ENCODE peak calls at places on chromosome 7, in five cellular contexts. One of them, this sample, is unnamed.

GRCh38 chr7:8217200-8218068 is 44.5 kb downstream of the ICA1 start:
- DNase-seq in fibroblast of the aortic adventitia: peak
- DNase-seq in GM13976: peak
- DNase-seq in left ventricle myocardium inferior: no peak
- DNase-seq in kidney: no peak
- DNase-seq in this sample: peak

GRCh38 chr7:118194571-118194970 is 10.6 kb downstream of the LSM8 start:
- DNase-seq in kidney: no peak
- DNase-seq in fibroblast of the aortic adventitia: no peak
- DNase-seq in GM13976: no peak
- DNase-seq in left ventricle myocardium inferior: no peak
- DNase-seq in this sample: no peak

GRCh38 chr7:44798649-44799275 is 2.3 kb downstream of the PPIA start:
- DNase-seq in left ventricle myocardium inferior: no peak
- DNase-seq in kidney: no peak
- DNase-seq in fibroblast of the aortic adventitia: peak
- DNase-seq in GM13976: no peak
- DNase-seq in this sample: no peak

GRCh38 chr7:112942981-112943380 is 143.6 kb downstream of the GPR85 start:
- DNase-seq in fibroblast of the aortic adventitia: no peak
- DNase-seq in left ventricle myocardium inferior: no peak
- DNase-seq in kidney: no peak
- DNase-seq in GM13976: no peak
- DNase-seq in this sample: no peak

GRCh38 chr7:129110575-129111376 is 33.7 kb upstream of the TSPAN33 start:
- DNase-seq in GM13976: no peak
- DNase-seq in kidney: peak
- DNase-seq in fibroblast of the aortic adventitia: no peak
- DNase-seq in left ventricle myocardium inferior: no peak
- DNase-seq in this sample: no peak

GRCh38 chr7:27151341-27151944 is 940 bp downstream of the HOXA3 start:
- DNase-seq in left ventricle myocardium inferior: peak
- DNase-seq in fibroblast of the aortic adventitia: no peak
- DNase-seq in kidney: peak
- DNase-seq in GM13976: no peak
- DNase-seq in this sample: peak

GRCh38 chr7:44982970-44983369 is 4.2 kb upstream of the MYO1G start:
- DNase-seq in fibroblast of the aortic adventitia: no peak
- DNase-seq in GM13976: no peak
- DNase-seq in left ventricle myocardium inferior: no peak
- DNase-seq in kidney: peak
- DNase-seq in this sample: no peak

GRCh38 chr7:149369497-149369896 is 91.4 kb downstream of the ZNF777 start:
- DNase-seq in kidney: no peak
- DNase-seq in GM13976: no peak
- DNase-seq in left ventricle myocardium inferior: no peak
- DNase-seq in fibroblast of the aortic adventitia: no peak
- DNase-seq in this sample: no peak

GRCh38 chr7:117143066-117143465 is 179.8 kb downstream of the WNT2 start:
- DNase-seq in kidney: no peak
- DNase-seq in left ventricle myocardium inferior: no peak
- DNase-seq in fibroblast of the aortic adventitia: no peak
- DNase-seq in GM13976: no peak
- DNase-seq in this sample: no peak

GRCh38 chr7:25255603-25256320 is 27.5 kb upstream of the NPVF start:
- DNase-seq in GM13976: no peak
- DNase-seq in fibroblast of the aortic adventitia: no peak
- DNase-seq in left ventricle myocardium inferior: no peak
- DNase-seq in kidney: no peak
- DNase-seq in this sample: no peak

GRCh38 chr7:100547872-100548271 is 8.9 kb downstream of the AGFG2 start:
- DNase-seq in left ventricle myocardium inferior: no peak
- DNase-seq in fibroblast of the aortic adventitia: peak
- DNase-seq in GM13976: no peak
- DNase-seq in kidney: no peak
- DNase-seq in this sample: no peak

GRCh38 chr7:116863168-116863670 is 832 bp downstream of the CAPZA2 start:
- DNase-seq in GM13976: peak
- DNase-seq in fibroblast of the aortic adventitia: no peak
- DNase-seq in kidney: no peak
- DNase-seq in left ventricle myocardium inferior: peak
- DNase-seq in this sample: no peak

GRCh38 chr7:29924006-29924405 is 65.6 kb downstream of the SCRN1 start:
- DNase-seq in fibroblast of the aortic adventitia: no peak
- DNase-seq in left ventricle myocardium inferior: no peak
- DNase-seq in kidney: no peak
- DNase-seq in GM13976: no peak
- DNase-seq in this sample: no peak

GRCh38 chr7:85573346-85573745 is 386.5 kb upstream of the SEMA3D start:
- DNase-seq in GM13976: no peak
- DNase-seq in kidney: no peak
- DNase-seq in fibroblast of the aortic adventitia: no peak
- DNase-seq in left ventricle myocardium inferior: no peak
- DNase-seq in this sample: no peak

GRCh38 chr7:106386958-106387357 is 102.2 kb upstream of the NAMPT start:
- DNase-seq in kidney: peak
- DNase-seq in fibroblast of the aortic adventitia: no peak
- DNase-seq in GM13976: no peak
- DNase-seq in left ventricle myocardium inferior: no peak
- DNase-seq in this sample: no peak

GRCh38 chr7:95394370-95394769 is 1.8 kb downstream of the PON3 start:
- DNase-seq in fibroblast of the aortic adventitia: no peak
- DNase-seq in kidney: no peak
- DNase-seq in GM13976: peak
- DNase-seq in left ventricle myocardium inferior: no peak
- DNase-seq in this sample: no peak

GRCh38 chr7:143284591-143285453 is at the start of gene TMEM139:
- DNase-seq in fibroblast of the aortic adventitia: no peak
- DNase-seq in left ventricle myocardium inferior: no peak
- DNase-seq in GM13976: no peak
- DNase-seq in kidney: peak
- DNase-seq in this sample: no peak

GRCh38 chr7:22659741-22660140 is 67.3 kb upstream of the IL6 start:
- DNase-seq in GM13976: no peak
- DNase-seq in fibroblast of the aortic adventitia: peak
- DNase-seq in kidney: no peak
- DNase-seq in left ventricle myocardium inferior: no peak
- DNase-seq in this sample: no peak

GRCh38 chr7:121395494-121395960 is 581 bp downstream of the FAM3C start:
- DNase-seq in GM13976: no peak
- DNase-seq in fibroblast of the aortic adventitia: peak
- DNase-seq in left ventricle myocardium inferior: no peak
- DNase-seq in kidney: no peak
- DNase-seq in this sample: peak

GRCh38 chr7:6375346-6376101 is 72.2 kb downstream of the DAGLB start:
- DNase-seq in kidney: no peak
- DNase-seq in fibroblast of the aortic adventitia: peak
- DNase-seq in GM13976: no peak
- DNase-seq in left ventricle myocardium inferior: no peak
- DNase-seq in this sample: no peak

GRCh38 chr7:2093214-2093840 is 139.4 kb downstream of the MAD1L1 start:
- DNase-seq in GM13976: no peak
- DNase-seq in fibroblast of the aortic adventitia: no peak
- DNase-seq in kidney: no peak
- DNase-seq in left ventricle myocardium inferior: no peak
- DNase-seq in this sample: no peak

GRCh38 chr7:4809091-4809591 is 33.7 kb downstream of the AP5Z1 start:
- DNase-seq in left ventricle myocardium inferior: no peak
- DNase-seq in kidney: no peak
- DNase-seq in fibroblast of the aortic adventitia: no peak
- DNase-seq in GM13976: no peak
- DNase-seq in this sample: no peak

GRCh38 chr7:28174901-28175661 is 5.5 kb downstream of the JAZF1 start:
- DNase-seq in fibroblast of the aortic adventitia: no peak
- DNase-seq in GM13976: no peak
- DNase-seq in left ventricle myocardium inferior: no peak
- DNase-seq in kidney: no peak
- DNase-seq in this sample: no peak

GRCh38 chr7:27251513-27252306 is 9.1 kb downstream of the EVX1 start:
- DNase-seq in left ventricle myocardium inferior: no peak
- DNase-seq in GM13976: peak
- DNase-seq in kidney: no peak
- DNase-seq in fibroblast of the aortic adventitia: no peak
- DNase-seq in this sample: peak

GRCh38 chr7:24716480-24717246 is 40.6 kb downstream of the GSDME start:
- DNase-seq in kidney: no peak
- DNase-seq in fibroblast of the aortic adventitia: no peak
- DNase-seq in left ventricle myocardium inferior: no peak
- DNase-seq in GM13976: no peak
- DNase-seq in this sample: no peak

GRCh38 chr7:954330-955238 is at the start of gene ADAP1:
- DNase-seq in left ventricle myocardium inferior: peak
- DNase-seq in fibroblast of the aortic adventitia: peak
- DNase-seq in kidney: peak
- DNase-seq in GM13976: peak
- DNase-seq in this sample: no peak

GRCh38 chr7:17846935-17847334 is 93.4 kb downstream of the SNX13 start:
- DNase-seq in fibroblast of the aortic adventitia: no peak
- DNase-seq in GM13976: no peak
- DNase-seq in left ventricle myocardium inferior: no peak
- DNase-seq in kidney: no peak
- DNase-seq in this sample: no peak

GRCh38 chr7:35802102-35802466 is 1.2 kb downstream of the SEPTIN7 start:
- DNase-seq in kidney: no peak
- DNase-seq in left ventricle myocardium inferior: no peak
- DNase-seq in fibroblast of the aortic adventitia: no peak
- DNase-seq in GM13976: no peak
- DNase-seq in this sample: no peak

GRCh38 chr7:107501593-107501992 is 31.7 kb downstream of the GPR22 start:
- DNase-seq in kidney: no peak
- DNase-seq in GM13976: no peak
- DNase-seq in fibroblast of the aortic adventitia: peak
- DNase-seq in left ventricle myocardium inferior: no peak
- DNase-seq in this sample: no peak

GRCh38 chr7:16695621-16696237 is 49.7 kb downstream of the BZW2 start:
- DNase-seq in kidney: no peak
- DNase-seq in fibroblast of the aortic adventitia: peak
- DNase-seq in left ventricle myocardium inferior: no peak
- DNase-seq in GM13976: no peak
- DNase-seq in this sample: peak

GRCh38 chr7:95264225-95264927 is 60.0 kb downstream of the PON1 start:
- DNase-seq in fibroblast of the aortic adventitia: peak
- DNase-seq in kidney: no peak
- DNase-seq in GM13976: no peak
- DNase-seq in left ventricle myocardium inferior: no peak
- DNase-seq in this sample: no peak

GRCh38 chr7:148255333-148255732 is 335.2 kb upstream of the C7orf33 start:
- DNase-seq in left ventricle myocardium inferior: no peak
- DNase-seq in GM13976: no peak
- DNase-seq in fibroblast of the aortic adventitia: no peak
- DNase-seq in kidney: no peak
- DNase-seq in this sample: no peak

GRCh38 chr7:44292876-44293560 is 32.4 kb downstream of the CAMK2B start:
- DNase-seq in left ventricle myocardium inferior: no peak
- DNase-seq in fibroblast of the aortic adventitia: no peak
- DNase-seq in GM13976: no peak
- DNase-seq in kidney: peak
- DNase-seq in this sample: no peak

GRCh38 chr7:139328375-139328774 is 12.8 kb upstream of the FMC1 start:
- DNase-seq in left ventricle myocardium inferior: no peak
- DNase-seq in kidney: no peak
- DNase-seq in GM13976: no peak
- DNase-seq in fibroblast of the aortic adventitia: peak
- DNase-seq in this sample: no peak

DNA sequence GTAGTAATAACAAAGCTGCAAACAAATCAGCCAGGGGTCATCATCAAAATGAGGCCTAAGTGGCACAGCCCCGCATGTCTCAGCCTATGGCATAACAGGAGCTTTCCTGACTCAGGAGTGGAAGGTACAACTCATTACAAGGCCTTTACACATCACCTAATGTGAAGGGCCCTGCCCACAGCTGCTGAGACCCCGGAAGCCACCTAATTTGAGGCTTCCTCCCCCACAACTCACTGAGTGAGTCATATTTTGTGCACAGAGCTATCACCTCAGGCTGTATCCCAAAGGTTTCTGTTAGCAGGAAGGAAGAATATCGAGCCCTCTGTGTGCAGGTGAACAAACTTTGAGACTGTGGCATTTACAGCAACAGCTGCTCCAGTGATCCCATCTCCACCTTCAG is 20.5 kb downstream of the HTR5A start:
- DNase-seq in left ventricle myocardium inferior: no peak
- DNase-seq in GM13976: no peak
- DNase-seq in fibroblast of the aortic adventitia: no peak
- DNase-seq in kidney: no peak
- DNase-seq in this sample: no peak
- TF ChIP-seq CTCF in left ventricle myocardium inferior: no peak
- TF ChIP-seq CTCF in GM13976: no peak
- TF ChIP-seq CTCF in fibroblast of the aortic adventitia: no peak
- TF ChIP-seq CTCF in kidney: no peak
- TF ChIP-seq CTCF in this sample: no peak

DNA sequence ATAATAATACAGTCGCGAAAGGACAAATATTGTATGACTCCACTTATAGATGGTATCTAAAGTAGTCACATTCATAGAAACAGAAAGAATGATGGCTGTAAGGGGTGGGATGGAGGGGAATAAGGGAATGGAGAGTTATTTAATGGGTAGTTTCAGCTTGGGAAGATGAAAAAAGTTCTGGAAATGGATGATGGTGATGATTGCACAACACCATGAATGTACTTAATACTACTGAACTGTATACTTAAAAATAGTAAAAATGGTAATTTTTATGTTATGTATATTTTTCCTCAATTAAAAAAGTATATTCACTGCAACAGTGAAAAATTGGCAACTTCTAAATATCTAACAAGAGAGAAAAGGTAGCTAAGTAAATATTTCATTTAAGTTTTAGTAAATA is 265.8 kb downstream of the EXOC4 start:
- DNase-seq in kidney: no peak
- DNase-seq in fibroblast of the aortic adventitia: no peak
- DNase-seq in left ventricle myocardium inferior: no peak
- DNase-seq in GM13976: no peak
- DNase-seq in this sample: no peak
- TF ChIP-seq CTCF in kidney: no peak
- TF ChIP-seq CTCF in fibroblast of the aortic adventitia: no peak
- TF ChIP-seq CTCF in left ventricle myocardium inferior: no peak
- TF ChIP-seq CTCF in GM13976: no peak
- TF ChIP-seq CTCF in this sample: no peak

DNA sequence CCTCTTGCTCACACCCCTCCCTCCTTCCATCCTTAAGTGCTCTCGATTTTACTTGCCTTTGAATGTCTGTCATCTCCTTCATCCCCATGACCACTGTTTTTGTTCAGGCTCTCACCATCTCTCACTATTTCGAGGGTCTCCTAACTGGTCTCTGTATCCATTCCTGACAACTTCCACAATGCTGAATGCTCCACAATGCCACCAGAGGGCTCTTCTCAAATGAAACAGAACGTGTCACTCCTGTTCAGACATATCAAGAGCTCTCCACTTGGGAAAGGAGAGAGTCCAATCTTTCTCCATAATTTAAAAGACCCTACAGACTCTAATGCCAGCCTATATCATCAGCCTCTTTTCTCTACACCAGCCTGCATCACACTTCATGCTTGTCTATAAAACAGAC is 9.0 kb upstream of the SLC13A1 start:
- DNase-seq in left ventricle myocardium inferior: no peak
- DNase-seq in fibroblast of the aortic adventitia: peak
- DNase-seq in kidney: no peak
- DNase-seq in GM13976: no peak
- DNase-seq in this sample: no peak
- TF ChIP-seq CTCF in left ventricle myocardium inferior: peak
- TF ChIP-seq CTCF in fibroblast of the aortic adventitia: peak
- TF ChIP-seq CTCF in kidney: peak
- TF ChIP-seq CTCF in GM13976: peak
- TF ChIP-seq CTCF in this sample: no peak

GRCh38 chr7:84247591-84247990 is 53.0 kb upstream of the SEMA3A start:
- DNase-seq in GM13976: no peak
- DNase-seq in fibroblast of the aortic adventitia: peak
- DNase-seq in left ventricle myocardium inferior: no peak
- DNase-seq in kidney: no peak
- DNase-seq in this sample: no peak
- TF ChIP-seq CTCF in GM13976: no peak
- TF ChIP-seq CTCF in fibroblast of the aortic adventitia: peak
- TF ChIP-seq CTCF in left ventricle myocardium inferior: no peak
- TF ChIP-seq CTCF in kidney: no peak
- TF ChIP-seq CTCF in this sample: no peak